ENCODE peak calls at places on chromosomes 1 and 21, in ten cellular contexts. H is H9, C is aorta, T is IMR-90, U is HAP-1, Y is A673, G is prostate gland, V is esophagus muscularis mucosa, B is foreskin keratinocyte, L is lower lobe of right lung. M is an unnamed sample. For H3K4me1, the result is how much of the 10 kb centered on the place peaks cover.

GRCh38 chr21:25691931-25692330 is 42.8 kb downstream of the ATP5PF start:
- DNase-seq in H (no peak), C (no peak), T (peak), U (no peak), Y (no peak), G (no peak), V (no peak), B (no peak), L (no peak), M (peak)

GRCh38 chr1:200708769-200709168 is 29.9 kb upstream of the CAMSAP2 start:
- DNase-seq in H (no peak), C (no peak), T (peak), U (no peak), Y (no peak), G (no peak), V (no peak), B (peak), L (no peak), M (no peak)

GRCh38 chr1:228455715-228456114 is 31.5 kb upstream of the RNF187 start:
- DNase-seq in H (no peak), C (no peak), T (peak), U (no peak), Y (no peak), G (no peak), V (no peak), B (no peak), L (no peak), M (no peak)

GRCh38 chr1:83102630-83103071 is 896.3 kb downstream of the TTLL7 start:
- DNase-seq in H (no peak), C (no peak), T (peak), U (peak), Y (peak), G (no peak), V (no peak), B (no peak), L (no peak), M (no peak)

GRCh38 chr1:203291201-203292096 is 13.9 kb upstream of the BTG2 start:
- DNase-seq in H (no peak), C (peak), T (no peak), U (no peak), Y (no peak), G (no peak), V (no peak), B (no peak), L (no peak), M (no peak)

GRCh38 chr1:212459656-212460055 is 26.9 kb downstream of the NENF start:
- DNase-seq in H (no peak), C (no peak), T (no peak), U (no peak), Y (no peak), G (no peak), V (no peak), B (no peak), L (no peak), M (no peak)

GRCh38 chr1:41221995-41222991 is 19.8 kb downstream of the SCMH1 start:
- DNase-seq in H (no peak), C (no peak), T (no peak), U (no peak), Y (no peak), G (no peak), V (no peak), B (peak), L (no peak), M (no peak)

GRCh38 chr1:220970311-220970710 is 91.1 kb downstream of the HLX start:
- DNase-seq in H (no peak), C (no peak), T (peak), U (no peak), Y (no peak), G (no peak), V (no peak), B (no peak), L (no peak), M (no peak)

GRCh38 chr1:196660272-196660671 is 8.4 kb downstream of the CFH start:
- DNase-seq in H (no peak), C (no peak), T (no peak), U (no peak), Y (no peak), G (no peak), V (no peak), B (no peak), L (no peak), M (no peak)

GRCh38 chr1:118987431-118988185 is 535 bp downstream of the TBX15 start:
- DNase-seq in H (peak), C (no peak), T (no peak), U (no peak), Y (peak), G (no peak), V (no peak), B (no peak), L (no peak), M (no peak)

GRCh38 chr1:195761102-195761501 is 847.1 kb downstream of the KCNT2 start:
- DNase-seq in H (no peak), C (no peak), T (no peak), U (no peak), Y (no peak), G (no peak), V (no peak), B (no peak), L (no peak), M (no peak)

GRCh38 chr1:205351984-205352713 is 4.6 kb downstream of the KLHDC8A start:
- DNase-seq in H (peak), C (no peak), T (peak), U (peak), Y (no peak), G (no peak), V (no peak), B (peak), L (no peak), M (no peak)

GRCh38 chr1:217921126-217921900 is 290.2 kb downstream of the SPATA17 start:
- DNase-seq in H (no peak), C (no peak), T (no peak), U (no peak), Y (no peak), G (no peak), V (no peak), B (peak), L (no peak), M (no peak)

GRCh38 chr21:42862123-42862475 is 17.2 kb downstream of the WDR4 start:
- DNase-seq in H (no peak), C (no peak), T (no peak), U (no peak), Y (no peak), G (no peak), V (no peak), B (no peak), L (no peak), M (no peak)

GRCh38 chr1:41417746-41418145 is 56.5 kb downstream of the FOXO6 start:
- DNase-seq in H (no peak), C (no peak), T (no peak), U (no peak), Y (no peak), G (no peak), V (no peak), B (no peak), L (no peak), M (no peak)

GRCh38 chr1:177310326-177310725 is 139.6 kb downstream of the BRINP2 start:
- DNase-seq in H (no peak), C (no peak), T (no peak), U (no peak), Y (no peak), G (no peak), V (no peak), B (no peak), L (no peak), M (no peak)

GRCh38 chr21:27793901-27794300 is 827.0 kb upstream of the ADAMTS5 start:
- DNase-seq in H (no peak), C (no peak), T (no peak), U (no peak), Y (no peak), G (no peak), V (no peak), B (no peak), L (no peak), M (no peak)

GRCh38 chr21:25283720-25284119 is 323.6 kb downstream of the MRPL39 start:
- DNase-seq in H (peak), C (no peak), T (peak), U (peak), Y (peak), G (no peak), V (no peak), B (peak), L (no peak), M (no peak)

GRCh38 chr1:183567584-183567983 is 22.7 kb downstream of the NCF2 start:
- DNase-seq in H (no peak), C (peak), T (peak), U (no peak), Y (no peak), G (no peak), V (no peak), B (peak), L (peak), M (peak)

GRCh38 chr1:54135436-54136120 is 17.2 kb downstream of the CDCP2 start:
- DNase-seq in H (no peak), C (no peak), T (peak), U (peak), Y (no peak), G (no peak), V (no peak), B (peak), L (no peak), M (no peak)

GRCh38 chr1:39957299-39958020 is 2.5 kb downstream of the MFSD2A start:
- DNase-seq in H (no peak), C (no peak), T (peak), U (no peak), Y (no peak), G (no peak), V (no peak), B (no peak), L (no peak), M (no peak)

GRCh38 chr1:108643492-108644333 is 17.2 kb downstream of the HENMT1 start:
- DNase-seq in H (no peak), C (no peak), T (peak), U (peak), Y (peak), G (peak), V (no peak), B (peak), L (no peak), M (no peak)

GRCh38 chr1:20276428-20276827 is 14.2 kb upstream of the VWA5B1 start:
- DNase-seq in H (no peak), C (no peak), T (no peak), U (no peak), Y (no peak), G (no peak), V (no peak), B (no peak), L (no peak), M (no peak)

GRCh38 chr1:181100015-181100905 is 11.8 kb downstream of the IER5 start:
- DNase-seq in H (no peak), C (no peak), T (no peak), U (no peak), Y (peak), G (no peak), V (no peak), B (peak), L (no peak), M (no peak)

GRCh38 chr1:26789953-26790352 is 2.2 kb downstream of the PIGV start:
- DNase-seq in H (no peak), C (no peak), T (no peak), U (no peak), Y (no peak), G (no peak), V (no peak), B (no peak), L (no peak), M (no peak)

GRCh38 chr1:176198413-176198812 is 8.7 kb downstream of the COP1 start:
- DNase-seq in H (no peak), C (no peak), T (no peak), U (no peak), Y (no peak), G (no peak), V (no peak), B (no peak), L (no peak), M (no peak)
- H3K4me1 ChIP-seq in H (under half), C (under half), T (under half), U (under half), Y (under half), G (under half), V (under half), B (under half), L (under half), M (under half)

GRCh38 chr21:20023199-20023598 is 975.0 kb upstream of the NCAM2 start:
- DNase-seq in H (no peak), C (no peak), T (no peak), U (no peak), Y (no peak), G (no peak), V (no peak), B (peak), L (no peak), M (no peak)
- H3K4me1 ChIP-seq in H (under half), C (under half), T (under half), U (under half), Y (under half), G (under half), V (under half), B (under half), L (under half), M (under half)

GRCh38 chr1:93178418-93178817 is 1.8 kb downstream of the TMED5 start:
- DNase-seq in H (no peak), C (no peak), T (peak), U (peak), Y (no peak), G (no peak), V (no peak), B (no peak), L (no peak), M (no peak)
- H3K4me1 ChIP-seq in H (under half), C (under half), T (under half), U (under half), Y (under half), G (under half), V (half or more), B (under half), L (under half), M (half or more)

GRCh38 chr21:45429221-45430164 is 24.5 kb downstream of the COL18A1 start:
- DNase-seq in H (no peak), C (no peak), T (no peak), U (no peak), Y (no peak), G (no peak), V (no peak), B (no peak), L (no peak), M (no peak)
- H3K4me1 ChIP-seq in H (under half), C (under half), T (under half), U (under half), Y (under half), G (under half), V (half or more), B (under half), L (under half), M (half or more)

GRCh38 chr1:42979888-42980800 is 21.5 kb upstream of the SLC2A1 start:
- DNase-seq in H (no peak), C (no peak), T (no peak), U (no peak), Y (no peak), G (no peak), V (no peak), B (no peak), L (no peak), M (no peak)
- H3K4me1 ChIP-seq in H (under half), C (under half), T (under half), U (under half), Y (under half), G (under half), V (under half), B (under half), L (under half), M (under half)

M was measured in left ventricle myocardium inferior.